ENCODE peak calls at places on chromosome 1, in eight cellular contexts. J, C, E, M, P, D, I and K are unnamed samples.

GRCh38 chr1:33122483-33123170 is 41.7 kb downstream of the AZIN2 start:
- DNase-seq in I (no peak), E (no peak), J (no peak), M (no peak), C (no peak), P (no peak), D (no peak), K (no peak)

GRCh38 chr1:223087231-223087990 is 55.6 kb downstream of the TLR5 start:
- DNase-seq in P (no peak), E (no peak), M (peak; percentile 39), I (peak; percentile 36), C (no peak), D (no peak), J (peak; percentile 34), K (no peak)

GRCh38 chr1:203899869-203900714 is 38.7 kb downstream of the SNRPE start:
- DNase-seq in C (no peak), I (no peak), D (no peak), P (no peak), M (no peak), E (no peak), J (no peak), K (no peak)

GRCh38 chr1:217342105-217342504 is 288.8 kb downstream of the GPATCH2 start:
- DNase-seq in J (no peak), M (no peak), E (no peak), C (no peak), I (no peak), D (no peak), P (no peak), K (no peak)

GRCh38 chr1:170592591-170593111 is 60.7 kb downstream of the GORAB start:
- DNase-seq in D (no peak), C (no peak), E (peak; percentile 26), M (peak; percentile 60), I (no peak), P (no peak), J (no peak), K (no peak)

GRCh38 chr1:10727703-10728348 is 68.6 kb downstream of the CASZ1 start:
- DNase-seq in D (no peak), E (no peak), C (no peak), J (peak; percentile 60), I (no peak), M (no peak), P (no peak), K (no peak)

GRCh38 chr1:234683127-234683855 is 73.3 kb upstream of the IRF2BP2 start:
- DNase-seq in P (no peak), M (no peak), I (no peak), C (no peak), J (no peak), E (no peak), D (no peak), K (no peak)

GRCh38 chr1:6783221-6783620 is 2.0 kb upstream of the CAMTA1 start:
- DNase-seq in C (no peak), I (no peak), E (no peak), M (no peak), J (no peak), D (no peak), P (no peak), K (no peak)

GRCh38 chr1:1068077-1068373 is 6.1 kb downstream of the RNF223 start:
- DNase-seq in C (no peak), I (no peak), J (no peak), P (no peak), M (no peak), D (no peak), E (no peak), K (no peak)

DNA sequence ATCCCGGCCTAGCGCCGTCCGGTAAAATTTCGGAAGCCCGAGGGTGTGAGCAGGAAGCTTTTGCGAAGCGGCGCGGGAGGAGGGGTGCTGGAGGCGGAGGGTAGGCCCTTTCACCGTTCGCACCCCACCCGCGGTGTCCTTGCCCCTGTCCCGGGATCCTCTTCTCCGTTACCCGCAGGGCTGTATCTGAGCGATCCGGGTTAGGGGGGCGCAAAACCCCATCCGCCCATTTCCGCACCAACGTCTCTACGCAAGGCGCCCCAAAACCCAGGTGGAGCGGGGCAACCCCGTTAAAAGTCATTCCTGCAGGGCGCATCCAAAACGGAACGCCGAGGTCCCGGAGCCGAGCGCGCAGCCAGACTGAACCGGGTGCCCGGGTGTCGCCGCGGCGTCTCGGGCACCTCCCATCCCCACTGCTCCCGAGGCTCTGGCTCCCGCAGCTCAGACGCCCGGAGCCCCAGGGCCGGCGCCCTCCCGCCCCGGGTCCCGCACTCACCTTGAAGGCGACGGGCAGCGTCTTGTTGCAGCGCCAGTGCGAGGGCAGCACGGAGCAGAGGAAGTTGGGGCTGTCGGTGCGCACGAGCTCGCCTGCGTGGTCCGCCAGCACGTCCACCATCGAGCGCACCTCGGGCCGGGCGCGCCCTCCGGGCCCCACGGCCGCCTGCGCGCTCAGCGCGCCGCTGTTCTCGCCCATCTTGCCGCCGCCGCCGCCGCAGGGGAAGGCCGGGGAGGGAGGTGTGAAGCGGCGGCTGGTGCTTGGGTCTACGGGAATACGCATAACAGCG is 793 bp downstream of the RUNX3 start:
- DNase-seq in E (no peak), D (no peak), M (no peak), I (no peak), C (no peak), P (no peak), J (no peak), K (no peak)
- H3K4me3 ChIP-seq in E (peak overlapping the region; percentile 44), D (no peak overlapping the region), M (no peak overlapping the region), I (peak overlapping the region; percentile 17), C (peak overlapping the region; percentile 30), P (peak overlapping the region; percentile 89), J (peak overlapping the region; percentile 35), K (no peak overlapping the region)

GRCh38 chr1:212455406-212456165 is 22.9 kb downstream of the NENF start:
- DNase-seq in C (peak; percentile 91), J (peak; percentile 91), D (peak; percentile 82), P (peak; percentile 84), M (peak; percentile 92), I (peak; percentile 55), E (peak; percentile 59), K (peak; percentile 92)
- H3K4me3 ChIP-seq in C (no peak overlapping the region), J (peak overlapping the region; percentile 25), D (no peak overlapping the region), P (no peak overlapping the region), M (no peak overlapping the region), I (no peak overlapping the region), E (no peak overlapping the region), K (no peak overlapping the region)

GRCh38 chr1:8886589-8886988 is 8.1 kb upstream of the ENO1 start:
- DNase-seq in I (no peak), D (no peak), P (no peak), C (no peak), M (no peak), J (no peak), E (no peak), K (no peak)

GRCh38 chr1:8889103-8889846 is 10.8 kb upstream of the ENO1 start:
- DNase-seq in C (no peak), D (no peak), E (no peak), M (peak; percentile 42), J (no peak), P (no peak), I (no peak), K (peak; percentile 52)

GRCh38 chr1:8892026-8892425 is 13.5 kb upstream of the ENO1 start:
- DNase-seq in D (no peak), C (no peak), J (no peak), I (no peak), E (no peak), M (no peak), P (no peak), K (no peak)

GRCh38 chr1:8891405-8891804 is 12.9 kb upstream of the ENO1 start:
- DNase-seq in C (no peak), P (no peak), M (no peak), J (no peak), I (peak; percentile 38), D (no peak), E (no peak), K (no peak)

DNA sequence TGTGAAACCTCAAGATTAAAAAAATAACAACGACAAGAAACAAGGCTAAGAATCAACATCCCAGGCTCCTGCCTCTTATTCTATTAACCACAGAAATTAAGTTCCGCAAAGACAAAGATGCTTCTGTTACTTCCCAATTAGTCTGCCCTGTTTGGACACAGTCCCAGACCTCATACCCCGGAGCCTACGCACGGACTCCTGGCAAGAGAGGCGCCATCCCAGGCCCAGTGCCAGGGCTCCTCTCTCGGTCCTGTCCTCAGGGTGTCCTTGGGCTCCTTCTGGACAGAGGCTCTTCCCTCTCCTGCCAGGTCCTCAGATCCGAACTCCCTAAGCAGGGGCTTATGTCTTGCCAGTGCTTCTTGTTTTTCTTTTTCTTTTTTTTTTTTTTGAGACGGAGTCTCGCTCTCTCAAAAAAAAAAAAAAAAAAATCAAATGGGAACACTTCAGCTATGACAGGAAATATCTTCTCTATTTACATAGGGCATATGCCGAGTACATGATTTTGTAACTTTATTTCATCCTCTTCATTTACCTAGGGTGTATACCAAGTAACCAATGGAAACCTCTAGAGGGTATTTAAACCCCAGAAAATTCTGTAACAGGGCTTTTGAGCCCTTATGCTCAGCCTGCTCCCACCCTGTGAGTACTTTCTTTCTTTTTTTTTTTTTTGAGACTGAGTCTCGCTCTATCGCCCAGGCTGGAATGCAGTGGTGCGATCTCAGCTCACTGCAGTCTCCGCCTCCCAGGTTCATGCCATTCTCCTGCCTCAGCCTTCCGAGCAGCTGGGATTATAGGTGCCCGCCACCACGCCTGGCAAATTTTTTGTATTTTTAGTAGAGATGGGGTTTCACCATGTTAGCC is 11.7 kb upstream of the ENO1 start:
- DNase-seq in C (peak; percentile 89), P (no peak), E (no peak), J (peak; percentile 89), M (peak; percentile 92), I (peak; percentile 93), D (no peak), K (peak; percentile 98)
- H3K4me3 ChIP-seq in C (peak overlapping the region; percentile 19), P (no peak overlapping the region), E (peak overlapping the region; percentile 26), J (peak overlapping the region; percentile 32), M (peak overlapping the region; percentile 59), I (peak overlapping the region; percentile 27), D (no peak overlapping the region), K (peak overlapping the region; percentile 21)

DNA sequence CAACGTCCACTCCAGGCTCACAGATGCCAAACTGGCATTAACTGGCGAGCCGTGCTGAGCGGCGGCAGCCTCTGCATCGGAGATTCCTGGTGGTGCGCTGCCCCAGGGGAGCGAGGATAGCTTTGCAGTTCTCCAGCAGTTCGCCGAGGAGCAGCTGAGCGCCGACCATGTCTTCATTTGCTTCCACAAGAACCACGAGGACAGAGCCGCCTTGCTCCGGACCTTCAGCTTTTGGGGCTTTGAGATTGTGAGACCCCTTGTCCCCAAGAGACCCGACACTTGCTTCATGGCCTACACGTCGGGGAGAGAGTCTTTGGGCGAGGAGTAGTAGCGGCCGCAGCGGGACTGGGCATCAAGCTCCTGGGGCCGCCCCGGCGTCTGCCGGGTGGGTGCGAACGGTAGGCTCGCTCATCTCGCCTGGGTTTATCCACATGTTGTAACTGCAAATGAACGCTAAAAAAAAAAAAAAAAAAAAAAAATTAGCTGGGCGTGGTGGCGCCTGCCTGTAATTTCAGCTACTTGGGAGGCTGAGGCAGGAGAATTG is 28.0 kb upstream of the RLF start:
- DNase-seq in M (no peak), D (no peak), I (peak; percentile 33), E (no peak), J (no peak), P (no peak), C (no peak), K (peak; percentile 27)
- H3K4me3 ChIP-seq in M (peak overlapping the region; percentile 74), D (peak overlapping the region; percentile 35), I (no peak overlapping the region), E (peak overlapping the region; percentile 28), J (peak overlapping the region; percentile 38), P (no peak overlapping the region), C (peak overlapping the region; percentile 36), K (peak overlapping the region; percentile 16)

GRCh38 chr1:156704930-156705320 is 458 bp downstream of the CRABP2 start:
- DNase-seq in C (peak; percentile 65), J (peak; percentile 33), M (peak; percentile 88), P (no peak), I (peak; percentile 72), E (no peak), D (peak; percentile 68), K (peak; percentile 64)
- H3K4me3 ChIP-seq in C (peak overlapping the region; percentile 45), J (peak overlapping the region; percentile 48), M (peak overlapping the region; percentile 74), P (peak overlapping the region; percentile 89), I (peak overlapping the region; percentile 37), E (peak overlapping the region; percentile 68), D (no peak overlapping the region), K (peak overlapping the region; percentile 21)